ENCODE peak calls at places on chromosomes 12 and 14, in ten cellular contexts. One of them, this sample, is unnamed.
A peak's percentile ranks its signal among the peaks of the same experiment; 100 is the strongest.

GRCh38 chr12:100897240-100897639 is 102.7 kb downstream of the ANO4 start:
- DNase-seq in adrenal gland: no peak
- DNase-seq in PC-9: no peak
- DNase-seq in endodermal cell: no peak
- DNase-seq in OCI-LY7: no peak
- DNase-seq in body of pancreas: no peak
- DNase-seq in A549: no peak
- DNase-seq in PC-3: no peak
- DNase-seq in CD8-positive, alpha-beta T cell: no peak
- DNase-seq in IMR-90: no peak
- DNase-seq in this sample: no peak

GRCh38 chr12:109302358-109302757 is 6.7 kb downstream of the FOXN4 start:
- DNase-seq in A549: peak; percentile 46
- DNase-seq in PC-3: peak; percentile 60
- DNase-seq in OCI-LY7: peak; percentile 57
- DNase-seq in body of pancreas: no peak
- DNase-seq in IMR-90: no peak
- DNase-seq in adrenal gland: no peak
- DNase-seq in CD8-positive, alpha-beta T cell: no peak
- DNase-seq in endodermal cell: no peak
- DNase-seq in PC-9: no peak
- DNase-seq in this sample: no peak

GRCh38 chr12:1226951-1227350 is 235.9 kb downstream of the ERC1 start:
- DNase-seq in OCI-LY7: no peak
- DNase-seq in PC-3: no peak
- DNase-seq in endodermal cell: no peak
- DNase-seq in adrenal gland: no peak
- DNase-seq in IMR-90: no peak
- DNase-seq in body of pancreas: no peak
- DNase-seq in A549: no peak
- DNase-seq in CD8-positive, alpha-beta T cell: no peak
- DNase-seq in PC-9: no peak
- DNase-seq in this sample: no peak

GRCh38 chr14:51121096-51121495 is 26.2 kb upstream of the TRIM9 start:
- DNase-seq in adrenal gland: no peak
- DNase-seq in OCI-LY7: no peak
- DNase-seq in CD8-positive, alpha-beta T cell: no peak
- DNase-seq in PC-3: no peak
- DNase-seq in endodermal cell: no peak
- DNase-seq in IMR-90: no peak
- DNase-seq in body of pancreas: no peak
- DNase-seq in A549: no peak
- DNase-seq in PC-9: no peak
- DNase-seq in this sample: no peak

GRCh38 chr12:63362801-63363200 is 211.8 kb upstream of the AVPR1A start:
- DNase-seq in IMR-90: no peak
- DNase-seq in PC-3: peak; percentile 16
- DNase-seq in A549: no peak
- DNase-seq in PC-9: peak; percentile 39
- DNase-seq in CD8-positive, alpha-beta T cell: no peak
- DNase-seq in OCI-LY7: no peak
- DNase-seq in endodermal cell: no peak
- DNase-seq in body of pancreas: no peak
- DNase-seq in adrenal gland: no peak
- DNase-seq in this sample: no peak

GRCh38 chr12:39145175-39145999 is 240.0 kb upstream of the CPNE8 start:
- DNase-seq in PC-9: no peak
- DNase-seq in body of pancreas: peak; percentile 64
- DNase-seq in A549: peak; percentile 64
- DNase-seq in OCI-LY7: no peak
- DNase-seq in adrenal gland: no peak
- DNase-seq in endodermal cell: peak; percentile 96
- DNase-seq in IMR-90: no peak
- DNase-seq in PC-3: peak; percentile 70
- DNase-seq in CD8-positive, alpha-beta T cell: no peak
- DNase-seq in this sample: no peak

GRCh38 chr12:109753054-109753401 is 39.4 kb downstream of the FAM222A start:
- DNase-seq in endodermal cell: peak; percentile 35
- DNase-seq in PC-9: no peak
- DNase-seq in OCI-LY7: no peak
- DNase-seq in body of pancreas: no peak
- DNase-seq in adrenal gland: peak; percentile 11
- DNase-seq in PC-3: no peak
- DNase-seq in CD8-positive, alpha-beta T cell: no peak
- DNase-seq in A549: no peak
- DNase-seq in IMR-90: no peak
- DNase-seq in this sample: no peak

GRCh38 chr14:66224492-66225178 is 261.5 kb upstream of the CCDC196 start:
- DNase-seq in endodermal cell: no peak
- DNase-seq in body of pancreas: no peak
- DNase-seq in PC-9: no peak
- DNase-seq in A549: no peak
- DNase-seq in IMR-90: no peak
- DNase-seq in PC-3: no peak
- DNase-seq in CD8-positive, alpha-beta T cell: no peak
- DNase-seq in adrenal gland: no peak
- DNase-seq in OCI-LY7: no peak
- DNase-seq in this sample: no peak

GRCh38 chr14:39956372-39956771 is 524.1 kb upstream of the FBXO33 start:
- DNase-seq in PC-9: no peak
- DNase-seq in endodermal cell: no peak
- DNase-seq in adrenal gland: no peak
- DNase-seq in OCI-LY7: peak; percentile 29
- DNase-seq in body of pancreas: no peak
- DNase-seq in PC-3: peak; percentile 63
- DNase-seq in IMR-90: no peak
- DNase-seq in A549: no peak
- DNase-seq in CD8-positive, alpha-beta T cell: no peak
- DNase-seq in this sample: no peak

GRCh38 chr12:116594325-116595038 is 35.3 kb downstream of the MAP1LC3B2 start:
- DNase-seq in PC-3: no peak
- DNase-seq in body of pancreas: no peak
- DNase-seq in PC-9: no peak
- DNase-seq in CD8-positive, alpha-beta T cell: peak; percentile 38
- DNase-seq in IMR-90: no peak
- DNase-seq in A549: no peak
- DNase-seq in OCI-LY7: peak; percentile 7
- DNase-seq in endodermal cell: no peak
- DNase-seq in adrenal gland: peak; percentile 43
- DNase-seq in this sample: peak; percentile 52

GRCh38 chr12:106670131-106670530 is 87.3 kb downstream of the RFX4 start:
- DNase-seq in PC-3: no peak
- DNase-seq in OCI-LY7: no peak
- DNase-seq in body of pancreas: no peak
- DNase-seq in CD8-positive, alpha-beta T cell: no peak
- DNase-seq in IMR-90: no peak
- DNase-seq in adrenal gland: no peak
- DNase-seq in endodermal cell: peak; percentile 17
- DNase-seq in A549: no peak
- DNase-seq in PC-9: no peak
- DNase-seq in this sample: no peak

GRCh38 chr12:122732170-122732569 is 1.5 kb upstream of the HCAR1 start:
- DNase-seq in A549: no peak
- DNase-seq in OCI-LY7: no peak
- DNase-seq in IMR-90: no peak
- DNase-seq in PC-9: no peak
- DNase-seq in PC-3: peak; percentile 33
- DNase-seq in endodermal cell: no peak
- DNase-seq in body of pancreas: no peak
- DNase-seq in CD8-positive, alpha-beta T cell: no peak
- DNase-seq in adrenal gland: no peak
- DNase-seq in this sample: no peak

GRCh38 chr12:69553626-69554248 is 31.5 kb upstream of the CCT2 start:
- DNase-seq in A549: no peak
- DNase-seq in adrenal gland: no peak
- DNase-seq in body of pancreas: no peak
- DNase-seq in PC-3: peak; percentile 69
- DNase-seq in OCI-LY7: no peak
- DNase-seq in PC-9: no peak
- DNase-seq in endodermal cell: no peak
- DNase-seq in CD8-positive, alpha-beta T cell: no peak
- DNase-seq in IMR-90: peak; percentile 72
- DNase-seq in this sample: no peak

GRCh38 chr14:75831971-75832370 is 149.8 kb downstream of the TGFB3 start:
- DNase-seq in IMR-90: peak; percentile 59
- DNase-seq in body of pancreas: peak; percentile 80
- DNase-seq in endodermal cell: no peak
- DNase-seq in A549: no peak
- DNase-seq in adrenal gland: peak; percentile 16
- DNase-seq in PC-9: peak; percentile 96
- DNase-seq in PC-3: peak; percentile 94
- DNase-seq in CD8-positive, alpha-beta T cell: no peak
- DNase-seq in OCI-LY7: no peak
- DNase-seq in this sample: no peak
- H3K4me3 ChIP-seq in IMR-90: no peak overlapping the region
- H3K4me3 ChIP-seq in body of pancreas: no peak overlapping the region
- H3K4me3 ChIP-seq in endodermal cell: no peak overlapping the region
- H3K4me3 ChIP-seq in A549: no peak overlapping the region
- H3K4me3 ChIP-seq in adrenal gland: no peak overlapping the region
- H3K4me3 ChIP-seq in PC-9: peak overlapping the region; percentile 29
- H3K4me3 ChIP-seq in PC-3: peak overlapping the region; percentile 63
- H3K4me3 ChIP-seq in CD8-positive, alpha-beta T cell: no peak overlapping the region
- H3K4me3 ChIP-seq in OCI-LY7: no peak overlapping the region
- H3K4me3 ChIP-seq in this sample: no peak overlapping the region

DNA sequence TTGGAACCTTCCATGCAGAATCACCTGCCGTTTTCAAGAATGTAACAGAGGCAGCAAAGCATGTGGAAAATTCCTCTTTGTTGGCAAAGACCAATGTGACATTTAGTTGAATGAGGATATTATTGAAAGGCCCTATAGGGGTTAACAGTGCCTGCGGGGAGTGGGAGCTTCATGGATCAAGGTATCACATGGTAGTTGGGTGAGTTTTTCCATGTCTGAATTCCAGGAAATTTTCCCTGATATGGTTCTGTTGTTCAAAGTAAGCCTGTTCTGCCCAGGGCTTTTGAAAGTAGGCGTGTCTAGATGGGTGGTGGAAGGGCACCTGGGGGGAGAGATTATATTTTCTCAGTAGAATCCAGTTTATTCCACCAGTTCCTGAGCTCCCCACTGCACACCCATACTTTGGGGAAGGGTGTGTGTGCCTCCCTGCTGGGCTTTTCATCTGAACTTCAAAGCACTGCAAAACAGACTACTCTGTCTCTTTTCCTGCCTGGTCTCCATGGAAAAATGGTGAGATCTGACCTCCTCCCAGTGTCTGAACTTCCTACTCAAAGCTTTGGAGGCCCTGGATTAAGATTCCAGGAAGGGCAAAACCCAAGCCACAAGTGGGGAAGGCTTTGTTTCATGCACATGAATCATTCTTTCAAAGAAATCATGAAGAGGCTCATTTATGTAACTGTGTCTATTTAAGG is 223.6 kb downstream of the KTN1 start:
- DNase-seq in adrenal gland: no peak
- DNase-seq in OCI-LY7: no peak
- DNase-seq in CD8-positive, alpha-beta T cell: no peak
- DNase-seq in body of pancreas: no peak
- DNase-seq in IMR-90: no peak
- DNase-seq in PC-3: peak; percentile 50
- DNase-seq in A549: no peak
- DNase-seq in endodermal cell: no peak
- DNase-seq in PC-9: no peak
- DNase-seq in this sample: no peak
- H3K27ac ChIP-seq in adrenal gland: no peak overlapping the region
- H3K27ac ChIP-seq in OCI-LY7: no peak overlapping the region
- H3K27ac ChIP-seq in CD8-positive, alpha-beta T cell: no peak overlapping the region
- H3K27ac ChIP-seq in body of pancreas: peak overlapping the region; percentile 35
- H3K27ac ChIP-seq in IMR-90: no peak overlapping the region
- H3K27ac ChIP-seq in PC-3: peak overlapping the region; percentile 67
- H3K27ac ChIP-seq in A549: peak overlapping the region; percentile 68
- H3K27ac ChIP-seq in endodermal cell: no peak overlapping the region
- H3K27ac ChIP-seq in PC-9: peak overlapping the region; percentile 78
- H3K27ac ChIP-seq in this sample: no peak overlapping the region

DNA sequence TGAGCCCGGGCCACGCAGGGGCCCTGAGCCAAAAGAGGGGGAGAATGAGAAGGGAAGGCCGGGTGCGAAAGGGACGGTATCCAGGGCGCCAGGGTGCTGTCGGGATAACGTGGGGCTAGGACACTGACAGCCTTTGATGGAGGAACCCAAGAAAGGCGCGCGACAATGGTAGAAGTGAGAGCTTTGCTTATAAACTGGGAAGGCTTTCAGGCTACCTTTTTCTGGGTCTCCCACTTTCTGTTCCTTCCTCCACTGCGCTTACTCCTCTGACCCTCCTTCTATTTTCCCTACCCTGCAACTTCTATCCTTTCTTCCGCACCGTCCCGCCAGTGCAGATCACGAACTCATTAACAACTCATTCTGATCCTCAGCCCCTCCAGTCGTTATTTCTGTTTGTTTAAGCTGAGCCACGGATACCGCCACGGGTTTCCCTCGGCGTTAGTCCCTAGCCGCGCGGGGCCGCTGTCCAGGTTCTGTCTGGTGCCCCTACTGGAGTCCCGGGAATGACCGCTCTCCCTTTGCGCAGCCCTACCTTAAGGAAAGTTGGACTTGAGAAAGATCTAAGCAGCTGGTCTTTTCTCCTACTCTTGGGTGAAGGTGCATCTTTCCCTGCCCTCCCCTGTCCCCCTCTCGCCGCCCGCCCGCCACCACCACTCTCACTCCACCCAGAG is 3.0 kb downstream of the SSTR1 start:
- DNase-seq in OCI-LY7: no peak
- DNase-seq in endodermal cell: peak; percentile 78
- DNase-seq in CD8-positive, alpha-beta T cell: no peak
- DNase-seq in PC-9: no peak
- DNase-seq in A549: no peak
- DNase-seq in IMR-90: peak; percentile 70
- DNase-seq in body of pancreas: peak; percentile 24
- DNase-seq in adrenal gland: no peak
- DNase-seq in PC-3: no peak
- DNase-seq in this sample: no peak
- H3K4me3 ChIP-seq in OCI-LY7: no peak overlapping the region
- H3K4me3 ChIP-seq in endodermal cell: peak overlapping the region; percentile 83
- H3K4me3 ChIP-seq in CD8-positive, alpha-beta T cell: no peak overlapping the region
- H3K4me3 ChIP-seq in PC-9: no peak overlapping the region
- H3K4me3 ChIP-seq in A549: no peak overlapping the region
- H3K4me3 ChIP-seq in IMR-90: peak overlapping the region; percentile 61
- H3K4me3 ChIP-seq in body of pancreas: no peak overlapping the region
- H3K4me3 ChIP-seq in adrenal gland: no peak overlapping the region
- H3K4me3 ChIP-seq in PC-3: no peak overlapping the region
- H3K4me3 ChIP-seq in this sample: no peak overlapping the region

DNA sequence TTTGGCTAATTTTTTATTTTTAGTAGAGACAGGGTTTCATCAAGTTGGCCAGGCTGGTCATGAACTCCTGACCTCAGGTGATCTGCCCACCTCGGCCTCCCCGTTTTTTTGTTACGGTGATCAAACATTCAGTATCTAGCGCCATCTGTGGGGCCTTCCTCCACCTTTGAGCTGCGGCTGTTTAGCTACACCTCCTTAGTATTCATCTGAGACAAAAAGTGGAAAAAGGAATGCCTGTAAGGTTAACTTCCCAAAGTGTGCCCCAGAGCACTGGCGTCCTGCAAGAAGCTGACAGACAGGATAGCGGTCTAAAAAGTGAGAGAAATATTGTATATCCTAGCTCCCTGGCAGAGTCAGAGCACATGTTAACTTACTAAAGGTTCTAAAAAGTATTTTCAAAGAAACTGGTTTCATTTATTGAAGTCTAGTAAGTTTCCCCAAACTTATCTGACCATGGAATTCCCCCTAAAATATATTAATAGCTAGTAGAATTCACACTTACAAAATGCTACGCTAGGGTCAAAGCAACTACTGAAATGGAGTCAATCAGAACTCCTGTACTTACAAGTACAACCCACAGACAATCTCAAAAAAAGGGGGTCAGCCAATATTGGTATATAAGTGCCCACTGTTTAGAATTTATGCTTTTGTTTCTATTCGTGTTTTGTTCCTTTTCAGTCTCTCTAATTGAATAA is 59.1 kb downstream of the DUSP16 start:
- DNase-seq in PC-9: no peak
- DNase-seq in body of pancreas: no peak
- DNase-seq in PC-3: no peak
- DNase-seq in OCI-LY7: no peak
- DNase-seq in adrenal gland: no peak
- DNase-seq in A549: no peak
- DNase-seq in IMR-90: no peak
- DNase-seq in endodermal cell: peak; percentile 82
- DNase-seq in CD8-positive, alpha-beta T cell: no peak
- DNase-seq in this sample: peak; percentile 49
- H3K27ac ChIP-seq in PC-9: no peak overlapping the region
- H3K27ac ChIP-seq in body of pancreas: no peak overlapping the region
- H3K27ac ChIP-seq in PC-3: no peak overlapping the region
- H3K27ac ChIP-seq in OCI-LY7: no peak overlapping the region
- H3K27ac ChIP-seq in adrenal gland: peak overlapping the region; percentile 5
- H3K27ac ChIP-seq in A549: no peak overlapping the region
- H3K27ac ChIP-seq in IMR-90: no peak overlapping the region
- H3K27ac ChIP-seq in endodermal cell: no peak overlapping the region
- H3K27ac ChIP-seq in CD8-positive, alpha-beta T cell: no peak overlapping the region
- H3K27ac ChIP-seq in this sample: peak overlapping the region; percentile 50

This sample was measured in CD4-positive, alpha-beta memory T cell.